ENCODE peak calls at places on chromosomes 13 and 19, in four cellular contexts. G is GM12891, X is K562, J is GM12878. U is an unnamed sample.

GRCh38 chr13:38046049-38046376 is 176.4 kb upstream of the TRPC4 start:
- DNase-seq in G (no peak), X (no peak), J (no peak), U (no peak)

GRCh38 chr13:33284016-33284415 is 1.5 kb downstream of the STARD13 start:
- DNase-seq in G (no peak), X (no peak), J (no peak), U (no peak)

GRCh38 chr13:79194272-79194671 is 211.8 kb downstream of the RBM26 start:
- DNase-seq in G (peak), X (no peak), J (peak), U (no peak)

GRCh38 chr13:77338961-77339401 is 12.1 kb upstream of the MYCBP2 start:
- DNase-seq in G (no peak), X (no peak), J (no peak), U (no peak)

GRCh38 chr19:48925240-48925843 is 8.2 kb upstream of the DHDH start:
- DNase-seq in G (no peak), X (no peak), J (no peak), U (no peak)

GRCh38 chr19:58406818-58407657 is 1.4 kb upstream of the ZNF584 start:
- DNase-seq in G (no peak), X (no peak), J (no peak), U (no peak)

GRCh38 chr13:37187110-37187509 is 81.6 kb upstream of the CSNK1A1L start:
- DNase-seq in G (no peak), X (no peak), J (no peak), U (no peak)

GRCh38 chr19:31312004-31312403 is 37.2 kb downstream of the TSHZ3 start:
- DNase-seq in G (no peak), X (no peak), J (no peak), U (peak)

GRCh38 chr13:98819382-98819781 is 66.9 kb upstream of the SLC15A1 start:
- DNase-seq in G (no peak), X (no peak), J (no peak), U (no peak)

GRCh38 chr13:76886005-76886291 is 257 bp downstream of the KCTD12 start:
- DNase-seq in G (no peak), X (no peak), J (no peak), U (no peak)

GRCh38 chr19:52722062-52723005 is 12.5 kb downstream of the ZNF611 start:
- DNase-seq in G (no peak), X (no peak), J (no peak), U (no peak)

GRCh38 chr13:20989883-20990282 is 71.5 kb downstream of the LATS2 start:
- DNase-seq in G (no peak), X (no peak), J (no peak), U (no peak)

GRCh38 chr19:29596080-29596479 is 10.0 kb upstream of the POP4 start:
- DNase-seq in G (no peak), X (no peak), J (no peak), U (no peak)

GRCh38 chr13:76846363-76846762 is 39.8 kb downstream of the KCTD12 start:
- DNase-seq in G (no peak), X (no peak), J (no peak), U (no peak)

GRCh38 chr13:39263033-39263432 is 224.8 kb downstream of the NHLRC3 start:
- DNase-seq in G (peak), X (peak), J (peak), U (peak)

GRCh38 chr13:37107868-37108267 is 2.4 kb upstream of the CSNK1A1L start:
- DNase-seq in G (no peak), X (no peak), J (no peak), U (no peak)

GRCh38 chr13:28753946-28754345 is 35.2 kb upstream of the SLC46A3 start:
- DNase-seq in G (no peak), X (no peak), J (no peak), U (no peak)

GRCh38 chr19:28961772-28962500 is 251.0 kb downstream of the UQCRFS1 start:
- DNase-seq in G (no peak), X (no peak), J (no peak), U (no peak)

GRCh38 chr19:53977991-53978731 is 13.3 kb upstream of the CACNG6 start:
- DNase-seq in G (no peak), X (peak), J (no peak), U (no peak)

GRCh38 chr13:99968521-99969367 is 2.8 kb downstream of the ZIC5 start:
- DNase-seq in G (no peak), X (peak), J (no peak), U (no peak)

GRCh38 chr19:22446605-22447004 is 24.5 kb upstream of the ZNF98 start:
- DNase-seq in G (no peak), X (no peak), J (no peak), U (no peak)

GRCh38 chr13:34708914-34709313 is 233.2 kb upstream of the NBEA start:
- DNase-seq in G (no peak), X (no peak), J (no peak), U (no peak)

GRCh38 chr19:48873476-48874308 is 1.5 kb downstream of the PPP1R15A start:
- DNase-seq in G (no peak), X (peak), J (no peak), U (no peak)

GRCh38 chr19:40147338-40147692 is 43.9 kb upstream of the MAP3K10 start:
- DNase-seq in G (no peak), X (no peak), J (no peak), U (no peak)

GRCh38 chr13:22126433-22127021 is 455.7 kb downstream of the FGF9 start:
- DNase-seq in G (no peak), X (no peak), J (peak), U (no peak)

GRCh38 chr19:811511-812048 is 10.2 kb downstream of the PLPPR3 start:
- DNase-seq in G (peak), X (peak), J (no peak), U (no peak)

GRCh38 chr13:97125051-97125809 is 96.9 kb upstream of the MBNL2 start:
- DNase-seq in G (no peak), X (no peak), J (peak), U (no peak)

GRCh38 chr19:36686365-36687213 is 823 bp upstream of the ZNF567 start:
- DNase-seq in G (no peak), X (no peak), J (no peak), U (no peak)

GRCh38 chr19:49890349-49891311 is 6.1 kb downstream of the IL4I1 start:
- DNase-seq in G (peak), X (peak), J (no peak), U (no peak)

GRCh38 chr19:39032164-39032918 is at the start of gene FBXO27:
- DNase-seq in G (no peak), X (peak), J (no peak), U (no peak)

GRCh38 chr19:19409235-19410030 is 4.0 kb downstream of the GATAD2A start:
- DNase-seq in G (no peak), X (no peak), J (no peak), U (no peak)

GRCh38 chr19:3115916-3116602 is 19.8 kb upstream of the GNA15 start:
- DNase-seq in G (no peak), X (no peak), J (no peak), U (no peak)

GRCh38 chr13:112973577-112973951 is 4.5 kb downstream of the MCF2L start:
- DNase-seq in G (no peak), X (no peak), J (no peak), U (no peak)

GRCh38 chr13:36124236-36124822 is 6.9 kb downstream of the DCLK1 start:
- DNase-seq in G (no peak), X (no peak), J (no peak), U (no peak)

GRCh38 chr13:41284512-41285288 is 21.3 kb upstream of the MTRF1 start:
- DNase-seq in G (no peak), X (no peak), J (no peak), U (no peak)

GRCh38 chr19:23287620-23288019 is 37.4 kb upstream of the ZNF724 start:
- DNase-seq in G (no peak), X (no peak), J (no peak), U (no peak)

GRCh38 chr13:109357751-109358150 is 428.6 kb downstream of the IRS2 start:
- DNase-seq in G (no peak), X (no peak), J (no peak), U (no peak)

GRCh38 chr19:16381756-16382401 is 57.3 kb downstream of the KLF2 start:
- DNase-seq in G (no peak), X (no peak), J (no peak), U (no peak)

GRCh38 chr13:73062368-73062767 is 3.6 kb downstream of the KLF5 start:
- DNase-seq in G (no peak), X (no peak), J (no peak), U (no peak)

GRCh38 chr13:73059460-73060250 is 850 bp downstream of the KLF5 start:
- DNase-seq in G (peak), X (peak), J (no peak), U (peak)

GRCh38 chr13:73058741-73059459 is at the start of gene KLF5:
- DNase-seq in G (peak), X (peak), J (peak), U (peak)

GRCh38 chr13:73061478-73062275 is 2.9 kb downstream of the KLF5 start:
- DNase-seq in G (no peak), X (no peak), J (no peak), U (no peak)

DNA sequence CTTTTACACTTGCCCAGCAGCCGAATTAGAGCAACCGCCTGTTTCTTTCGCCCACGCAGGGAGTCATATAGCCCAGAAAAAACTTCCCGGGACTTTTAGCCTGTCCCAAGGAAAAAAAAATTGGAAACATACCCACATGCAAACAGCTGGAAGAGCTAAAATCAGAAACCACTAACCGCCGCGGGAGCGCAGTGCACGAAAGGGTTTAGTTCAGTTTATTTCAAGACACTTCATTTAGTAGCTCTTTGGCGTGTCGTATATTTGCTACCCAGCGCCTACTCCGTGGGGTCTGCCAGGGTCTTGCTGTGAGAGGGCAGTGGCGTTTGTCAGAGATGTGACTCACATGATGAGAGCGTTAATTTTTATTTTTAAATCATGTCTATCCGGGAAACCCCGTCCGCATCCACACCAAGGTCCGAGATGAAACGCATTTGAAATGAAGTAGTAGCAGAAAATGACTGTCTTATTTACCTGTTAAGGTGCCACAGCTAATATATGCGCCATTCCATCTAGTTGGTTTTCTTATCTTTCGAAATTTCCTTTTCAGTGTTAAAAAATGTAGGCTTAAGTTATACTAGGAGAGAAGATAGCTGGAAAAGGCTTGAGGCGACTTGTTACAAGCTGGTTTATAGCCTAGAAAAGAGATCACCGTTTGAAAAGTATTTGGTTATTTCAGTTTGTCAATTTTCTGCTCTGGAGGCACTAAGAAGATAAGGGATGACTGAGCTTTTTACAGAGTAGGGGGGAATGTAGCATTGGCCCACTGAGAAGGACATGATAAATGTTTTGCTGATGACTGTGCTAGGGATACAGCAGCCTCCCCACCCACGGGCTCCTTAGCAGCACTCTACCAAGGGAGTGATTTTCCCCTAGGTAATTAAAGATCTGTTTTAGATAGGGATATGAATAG is 1.7 kb downstream of the KLF5 start:
- DNase-seq in G (no peak), X (no peak), J (no peak), U (no peak)
- TF ChIP-seq SPI1 in G (no peak), X (no peak), J (no peak), U (no peak)

GRCh38 chr13:101942038-101942437 is 459.8 kb downstream of the FGF14 start:
- DNase-seq in G (no peak), X (no peak), J (no peak), U (no peak)
- TF ChIP-seq SPI1 in G (no peak), X (no peak), J (no peak), U (no peak)

GRCh38 chr13:87403748-87404432 is 267.3 kb upstream of the SLITRK5 start:
- DNase-seq in G (no peak), X (no peak), J (no peak), U (no peak)
- TF ChIP-seq SPI1 in G (no peak), X (no peak), J (no peak), U (no peak)

GRCh38 chr19:4217429-4218264 is 11.7 kb upstream of the EBI3 start:
- DNase-seq in G (no peak), X (no peak), J (no peak), U (no peak)
- TF ChIP-seq SPI1 in G (no peak), X (no peak), J (no peak), U (no peak)